ENCODE peak calls at places on chromosomes 7 and 10, in four cellular contexts. One of them, this sample, is unnamed.

GRCh38 chr7:135597181-135597925 is 39.6 kb downstream of the NUP205 start:
- DNase-seq in GM23338: no peak
- DNase-seq in PC-3: no peak
- DNase-seq in PC-9: no peak
- DNase-seq in this sample: peak; percentile 71

GRCh38 chr10:13074562-13075451 is 25.2 kb upstream of the OPTN start:
- DNase-seq in GM23338: peak; percentile 89
- DNase-seq in PC-3: peak; percentile 59
- DNase-seq in PC-9: peak; percentile 64
- DNase-seq in this sample: peak; percentile 83

GRCh38 chr7:132577206-132578049 is 1.2 kb upstream of the PLXNA4 start:
- DNase-seq in GM23338: peak; percentile 84
- DNase-seq in PC-3: peak; percentile 21
- DNase-seq in PC-9: no peak
- DNase-seq in this sample: peak; percentile 72

GRCh38 chr7:92119213-92119759 is 15.0 kb downstream of the CYP51A1 start:
- DNase-seq in GM23338: no peak
- DNase-seq in PC-3: no peak
- DNase-seq in PC-9: no peak
- DNase-seq in this sample: no peak

GRCh38 chr10:3500408-3500856 is 284.6 kb downstream of the KLF6 start:
- DNase-seq in GM23338: peak; percentile 85
- DNase-seq in PC-3: no peak
- DNase-seq in PC-9: no peak
- DNase-seq in this sample: peak; percentile 93

GRCh38 chr7:155660758-155661093 is 16.3 kb downstream of the RBM33 start:
- DNase-seq in GM23338: no peak
- DNase-seq in PC-3: no peak
- DNase-seq in PC-9: no peak
- DNase-seq in this sample: no peak

GRCh38 chr10:21526952-21527633 is 1.6 kb upstream of the SKIDA1 start:
- DNase-seq in GM23338: peak; percentile 82
- DNase-seq in PC-3: peak; percentile 55
- DNase-seq in PC-9: peak; percentile 63
- DNase-seq in this sample: peak; percentile 84

GRCh38 chr10:125144693-125145623 is 15.4 kb downstream of the CTBP2 start:
- DNase-seq in GM23338: peak; percentile 81
- DNase-seq in PC-3: no peak
- DNase-seq in PC-9: no peak
- DNase-seq in this sample: peak; percentile 83

GRCh38 chr7:88761779-88762178 is 2.3 kb downstream of the ZNF804B start:
- DNase-seq in GM23338: peak; percentile 10
- DNase-seq in PC-3: no peak
- DNase-seq in PC-9: no peak
- DNase-seq in this sample: no peak

GRCh38 chr10:75111367-75111905 is at the start of gene SAMD8:
- DNase-seq in GM23338: peak; percentile 98
- DNase-seq in PC-3: peak; percentile 100
- DNase-seq in PC-9: peak; percentile 99
- DNase-seq in this sample: peak; percentile 98

GRCh38 chr7:106110885-106111670 is 1.0 kb downstream of the SYPL1 start:
- DNase-seq in GM23338: no peak
- DNase-seq in PC-3: peak; percentile 33
- DNase-seq in PC-9: no peak
- DNase-seq in this sample: peak; percentile 59

GRCh38 chr10:76922666-76923065 is 714.9 kb downstream of the KCNMA1 start:
- DNase-seq in GM23338: no peak
- DNase-seq in PC-3: no peak
- DNase-seq in PC-9: no peak
- DNase-seq in this sample: peak; percentile 52

GRCh38 chr7:102468416-102469350 is 3.9 kb downstream of the LRWD1 start:
- DNase-seq in GM23338: no peak
- DNase-seq in PC-3: no peak
- DNase-seq in PC-9: no peak
- DNase-seq in this sample: no peak

GRCh38 chr7:123972045-123972444 is 47.0 kb downstream of the SPAM1 start:
- DNase-seq in GM23338: no peak
- DNase-seq in PC-3: no peak
- DNase-seq in PC-9: no peak
- DNase-seq in this sample: no peak

GRCh38 chr10:132702601-132703304 is 83.2 kb downstream of the NKX6-2 start:
- DNase-seq in GM23338: no peak
- DNase-seq in PC-3: no peak
- DNase-seq in PC-9: no peak
- DNase-seq in this sample: no peak

GRCh38 chr10:50614444-50615137 is 9.2 kb downstream of the SGMS1 start:
- DNase-seq in GM23338: peak; percentile 94
- DNase-seq in PC-3: peak; percentile 93
- DNase-seq in PC-9: peak; percentile 58
- DNase-seq in this sample: no peak

GRCh38 chr10:124525751-124526600 is 64.4 kb downstream of the LHPP start:
- DNase-seq in GM23338: no peak
- DNase-seq in PC-3: no peak
- DNase-seq in PC-9: no peak
- DNase-seq in this sample: no peak

GRCh38 chr7:148262721-148263229 is 327.8 kb upstream of the C7orf33 start:
- DNase-seq in GM23338: peak; percentile 89
- DNase-seq in PC-3: peak; percentile 60
- DNase-seq in PC-9: peak; percentile 60
- DNase-seq in this sample: peak; percentile 57
- H3K4me2 ChIP-seq in GM23338: peak overlapping the region; percentile 66
- H3K4me2 ChIP-seq in PC-3: peak overlapping the region; percentile 84
- H3K4me2 ChIP-seq in PC-9: peak overlapping the region; percentile 26
- H3K4me2 ChIP-seq in this sample: peak overlapping the region; percentile 43

GRCh38 chr7:104982308-104982755 is 31.7 kb upstream of the KMT2E start:
- DNase-seq in GM23338: no peak
- DNase-seq in PC-3: no peak
- DNase-seq in PC-9: no peak
- DNase-seq in this sample: peak; percentile 58

GRCh38 chr7:104982773-104983619 is 31.0 kb upstream of the KMT2E start:
- DNase-seq in GM23338: no peak
- DNase-seq in PC-3: no peak
- DNase-seq in PC-9: no peak
- DNase-seq in this sample: no peak

GRCh38 chr7:104980969-104981670 is 32.9 kb upstream of the KMT2E start:
- DNase-seq in GM23338: peak; percentile 86
- DNase-seq in PC-3: peak; percentile 79
- DNase-seq in PC-9: no peak
- DNase-seq in this sample: peak; percentile 84

GRCh38 chr7:104980440-104980839 is 33.6 kb upstream of the KMT2E start:
- DNase-seq in GM23338: no peak
- DNase-seq in PC-3: peak; percentile 31
- DNase-seq in PC-9: no peak
- DNase-seq in this sample: peak; percentile 67

DNA sequence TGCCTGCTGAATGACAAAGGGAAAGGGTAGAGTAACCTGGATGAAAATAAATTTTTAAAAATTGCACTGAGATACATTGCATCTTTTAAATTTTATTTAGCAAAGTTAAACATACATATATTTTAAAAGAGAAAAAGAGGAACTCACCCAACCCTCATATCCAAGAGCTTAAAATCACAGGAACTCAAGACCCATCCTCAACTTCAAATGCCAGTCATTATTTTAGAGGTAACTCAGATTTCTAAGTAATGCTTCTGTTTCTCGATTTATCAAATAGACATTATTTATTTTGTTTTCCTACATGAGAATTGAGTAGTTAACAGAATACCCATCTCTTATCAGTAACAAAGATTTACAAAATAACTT is 32.4 kb upstream of the KMT2E start:
- DNase-seq in GM23338: no peak
- DNase-seq in PC-3: no peak
- DNase-seq in PC-9: no peak
- DNase-seq in this sample: no peak
- H3F3A ChIP-seq in GM23338: peaks cover 9% of the 10 kb centered on the region
- H3F3A ChIP-seq in PC-3: peaks cover 12% of the 10 kb centered on the region
- H3F3A ChIP-seq in PC-9: peaks cover 41% of the 10 kb centered on the region
- H3F3A ChIP-seq in this sample: peaks cover 88% of the 10 kb centered on the region

GRCh38 chr7:41832936-41833335 is 130.0 kb upstream of the INHBA start:
- DNase-seq in GM23338: peak; percentile 38
- DNase-seq in PC-3: no peak
- DNase-seq in PC-9: no peak
- DNase-seq in this sample: peak; percentile 62

GRCh38 chr7:41834805-41835694 is 132.2 kb upstream of the INHBA start:
- DNase-seq in GM23338: no peak
- DNase-seq in PC-3: no peak
- DNase-seq in PC-9: no peak
- DNase-seq in this sample: peak; percentile 73

GRCh38 chr7:41830271-41830670 is 127.4 kb upstream of the INHBA start:
- DNase-seq in GM23338: no peak
- DNase-seq in PC-3: no peak
- DNase-seq in PC-9: no peak
- DNase-seq in this sample: no peak

GRCh38 chr7:41835977-41836530 is 133.2 kb upstream of the INHBA start:
- DNase-seq in GM23338: no peak
- DNase-seq in PC-3: no peak
- DNase-seq in PC-9: no peak
- DNase-seq in this sample: no peak
- H3K4me2 ChIP-seq in GM23338: no peak overlapping the region
- H3K4me2 ChIP-seq in PC-3: no peak overlapping the region
- H3K4me2 ChIP-seq in PC-9: no peak overlapping the region
- H3K4me2 ChIP-seq in this sample: no peak overlapping the region

GRCh38 chr10:35636942-35637341 is 5.2 kb downstream of the FZD8 start:
- DNase-seq in GM23338: no peak
- DNase-seq in PC-3: peak; percentile 70
- DNase-seq in PC-9: no peak
- DNase-seq in this sample: no peak

GRCh38 chr10:35638116-35638515 is 4.0 kb downstream of the FZD8 start:
- DNase-seq in GM23338: peak; percentile 11
- DNase-seq in PC-3: peak; percentile 59
- DNase-seq in PC-9: no peak
- DNase-seq in this sample: no peak

GRCh38 chr10:35633006-35633980 is 8.8 kb downstream of the FZD8 start:
- DNase-seq in GM23338: no peak
- DNase-seq in PC-3: peak; percentile 100
- DNase-seq in PC-9: no peak
- DNase-seq in this sample: no peak

GRCh38 chr10:35637456-35637855 is 4.6 kb downstream of the FZD8 start:
- DNase-seq in GM23338: peak; percentile 88
- DNase-seq in PC-3: peak; percentile 54
- DNase-seq in PC-9: no peak
- DNase-seq in this sample: no peak

DNA sequence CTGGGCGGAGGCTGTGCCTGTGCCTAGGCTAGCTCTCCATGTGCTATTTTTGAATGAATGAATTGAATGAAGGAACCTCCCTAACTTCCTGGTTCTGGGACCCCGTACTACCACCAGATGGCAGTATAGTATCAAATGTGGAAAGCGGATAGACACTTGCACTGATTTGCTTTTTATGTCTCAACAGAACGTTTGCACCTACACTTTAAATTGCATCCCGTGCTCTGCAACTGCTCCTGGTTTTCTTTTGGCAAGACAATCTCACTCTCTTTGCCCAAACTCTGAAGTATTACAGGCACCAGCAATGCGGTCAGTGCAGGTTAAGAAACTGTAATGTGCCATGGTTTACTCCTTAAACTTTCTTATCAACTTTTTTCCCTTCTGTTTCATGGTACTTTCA is 6.5 kb downstream of the FZD8 start:
- DNase-seq in GM23338: peak; percentile 86
- DNase-seq in PC-3: peak; percentile 100
- DNase-seq in PC-9: peak; percentile 18
- DNase-seq in this sample: peak; percentile 72
- H3F3A ChIP-seq in GM23338: peaks cover 5% of the 10 kb centered on the region
- H3F3A ChIP-seq in PC-3: peaks cover 31% of the 10 kb centered on the region
- H3F3A ChIP-seq in PC-9: no peaks in the 10 kb centered on the region
- H3F3A ChIP-seq in this sample: peaks cover 28% of the 10 kb centered on the region

GRCh38 chr10:17650416-17650815 is 6.5 kb downstream of the STAM start:
- DNase-seq in GM23338: no peak
- DNase-seq in PC-3: no peak
- DNase-seq in PC-9: no peak
- DNase-seq in this sample: no peak

GRCh38 chr10:17649052-17649451 is 5.1 kb downstream of the STAM start:
- DNase-seq in GM23338: no peak
- DNase-seq in PC-3: no peak
- DNase-seq in PC-9: no peak
- DNase-seq in this sample: no peak

GRCh38 chr10:17651891-17652290 is 7.9 kb downstream of the STAM start:
- DNase-seq in GM23338: no peak
- DNase-seq in PC-3: no peak
- DNase-seq in PC-9: no peak
- DNase-seq in this sample: peak; percentile 56

GRCh38 chr10:17647316-17647715 is 3.4 kb downstream of the STAM start:
- DNase-seq in GM23338: no peak
- DNase-seq in PC-3: no peak
- DNase-seq in PC-9: no peak
- DNase-seq in this sample: no peak

DNA sequence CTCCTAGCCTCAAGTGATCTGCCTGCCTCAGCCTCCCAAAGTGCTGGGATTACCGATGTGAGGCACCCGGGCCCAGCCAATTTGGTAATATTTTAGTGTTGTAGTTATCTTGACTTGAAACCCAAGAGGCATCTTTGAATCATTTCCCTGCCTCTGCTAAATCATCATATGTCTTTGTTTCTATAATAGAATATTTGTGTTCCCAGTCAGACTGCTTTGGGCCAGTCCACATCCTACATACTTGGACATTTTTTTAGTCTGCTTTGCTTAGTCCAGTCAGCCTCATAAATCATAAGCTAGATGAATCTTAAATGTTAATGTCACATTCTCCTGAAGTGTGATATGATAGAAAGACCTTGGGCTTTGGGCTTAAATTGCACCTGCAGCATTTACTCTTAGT is 5.9 kb downstream of the STAM start:
- DNase-seq in GM23338: no peak
- DNase-seq in PC-3: no peak
- DNase-seq in PC-9: no peak
- DNase-seq in this sample: peak; percentile 68
- H3K4me2 ChIP-seq in GM23338: peak overlapping the region; percentile 61
- H3K4me2 ChIP-seq in PC-3: no peak overlapping the region
- H3K4me2 ChIP-seq in PC-9: no peak overlapping the region
- H3K4me2 ChIP-seq in this sample: no peak overlapping the region